ENCODE peak calls at places on chromosome 14, in five cellular contexts. One of them, this sample, is unnamed.

GRCh38 chr14:89720741-89721315 is 233.7 kb downstream of the EFCAB11 start:
- DNase-seq in hepatocyte: no peak
- DNase-seq in MM.1S: peak; percentile 65
- DNase-seq in cardiac fibroblast: no peak
- DNase-seq in OCI-LY7: peak; percentile 83
- DNase-seq in this sample: no peak

GRCh38 chr14:22532345-22533056 is 56.5 kb downstream of the DAD1 start:
- DNase-seq in hepatocyte: no peak
- DNase-seq in MM.1S: no peak
- DNase-seq in cardiac fibroblast: peak; percentile 49
- DNase-seq in OCI-LY7: no peak
- DNase-seq in this sample: no peak

GRCh38 chr14:92105845-92106094 is 612 bp downstream of the ATXN3 start:
- DNase-seq in hepatocyte: peak; percentile 43
- DNase-seq in MM.1S: no peak
- DNase-seq in cardiac fibroblast: peak; percentile 76
- DNase-seq in OCI-LY7: peak; percentile 43
- DNase-seq in this sample: peak; percentile 48

GRCh38 chr14:49249022-49249421 is 337.2 kb downstream of the RPS29 start:
- DNase-seq in hepatocyte: no peak
- DNase-seq in MM.1S: no peak
- DNase-seq in cardiac fibroblast: peak; percentile 7
- DNase-seq in OCI-LY7: no peak
- DNase-seq in this sample: peak; percentile 14

GRCh38 chr14:102933618-102934231 is 11.3 kb downstream of the AMN start:
- DNase-seq in hepatocyte: no peak
- DNase-seq in MM.1S: no peak
- DNase-seq in cardiac fibroblast: no peak
- DNase-seq in OCI-LY7: peak; percentile 39
- DNase-seq in this sample: no peak

GRCh38 chr14:52241102-52241793 is 26.2 kb upstream of the PTGDR start:
- DNase-seq in hepatocyte: no peak
- DNase-seq in MM.1S: no peak
- DNase-seq in cardiac fibroblast: peak; percentile 75
- DNase-seq in OCI-LY7: no peak
- DNase-seq in this sample: peak; percentile 35

GRCh38 chr14:36315159-36315853 is 5.1 kb downstream of the MBIP start:
- DNase-seq in hepatocyte: no peak
- DNase-seq in MM.1S: no peak
- DNase-seq in cardiac fibroblast: no peak
- DNase-seq in OCI-LY7: no peak
- DNase-seq in this sample: no peak

GRCh38 chr14:51185180-51185579 is 54.9 kb upstream of the TMX1 start:
- DNase-seq in hepatocyte: no peak
- DNase-seq in MM.1S: no peak
- DNase-seq in cardiac fibroblast: no peak
- DNase-seq in OCI-LY7: no peak
- DNase-seq in this sample: no peak

GRCh38 chr14:79822034-79822433 is 389.3 kb downstream of the DIO2 start:
- DNase-seq in hepatocyte: no peak
- DNase-seq in MM.1S: no peak
- DNase-seq in cardiac fibroblast: no peak
- DNase-seq in OCI-LY7: no peak
- DNase-seq in this sample: no peak

GRCh38 chr14:96297000-96297399 is 41.0 kb downstream of the BDKRB1 start:
- DNase-seq in hepatocyte: no peak
- DNase-seq in MM.1S: peak; percentile 12
- DNase-seq in cardiac fibroblast: peak; percentile 37
- DNase-seq in OCI-LY7: peak; percentile 54
- DNase-seq in this sample: peak; percentile 24

GRCh38 chr14:75442642-75443041 is 14.8 kb downstream of the JDP2 start:
- DNase-seq in hepatocyte: no peak
- DNase-seq in MM.1S: no peak
- DNase-seq in cardiac fibroblast: peak; percentile 58
- DNase-seq in OCI-LY7: no peak
- DNase-seq in this sample: peak; percentile 24

GRCh38 chr14:64760146-64760755 is 56.0 kb downstream of the PLEKHG3 start:
- DNase-seq in hepatocyte: peak; percentile 68
- DNase-seq in MM.1S: peak; percentile 21
- DNase-seq in cardiac fibroblast: peak; percentile 52
- DNase-seq in OCI-LY7: peak; percentile 48
- DNase-seq in this sample: peak; percentile 70

GRCh38 chr14:51922624-51923023 is 62.2 kb downstream of the GNG2 start:
- DNase-seq in hepatocyte: peak; percentile 31
- DNase-seq in MM.1S: no peak
- DNase-seq in cardiac fibroblast: peak; percentile 72
- DNase-seq in OCI-LY7: no peak
- DNase-seq in this sample: no peak

GRCh38 chr14:73780896-73781295 is 66.7 kb upstream of the PNMA1 start:
- DNase-seq in hepatocyte: no peak
- DNase-seq in MM.1S: no peak
- DNase-seq in cardiac fibroblast: no peak
- DNase-seq in OCI-LY7: no peak
- DNase-seq in this sample: no peak

GRCh38 chr14:80958258-80958657 is 2.8 kb downstream of the TSHR start:
- DNase-seq in hepatocyte: no peak
- DNase-seq in MM.1S: no peak
- DNase-seq in cardiac fibroblast: no peak
- DNase-seq in OCI-LY7: peak; percentile 48
- DNase-seq in this sample: no peak

GRCh38 chr14:80955434-80955939 is at the start of gene TSHR:
- DNase-seq in hepatocyte: no peak
- DNase-seq in MM.1S: no peak
- DNase-seq in cardiac fibroblast: peak; percentile 24
- DNase-seq in OCI-LY7: peak; percentile 69
- DNase-seq in this sample: no peak

GRCh38 chr14:80956922-80957321 is 1.5 kb downstream of the TSHR start:
- DNase-seq in hepatocyte: no peak
- DNase-seq in MM.1S: no peak
- DNase-seq in cardiac fibroblast: no peak
- DNase-seq in OCI-LY7: peak; percentile 43
- DNase-seq in this sample: no peak

GRCh38 chr14:80956105-80956504 is 684 bp downstream of the TSHR start:
- DNase-seq in hepatocyte: no peak
- DNase-seq in MM.1S: no peak
- DNase-seq in cardiac fibroblast: no peak
- DNase-seq in OCI-LY7: peak; percentile 24
- DNase-seq in this sample: no peak

GRCh38 chr14:80959448-80960006 is 4.1 kb downstream of the TSHR start:
- DNase-seq in hepatocyte: no peak
- DNase-seq in MM.1S: peak; percentile 93
- DNase-seq in cardiac fibroblast: no peak
- DNase-seq in OCI-LY7: peak; percentile 99
- DNase-seq in this sample: no peak
- H3K4me3 ChIP-seq in hepatocyte: no peak overlapping the region
- H3K4me3 ChIP-seq in MM.1S: peak overlapping the region; percentile 42
- H3K4me3 ChIP-seq in cardiac fibroblast: no peak overlapping the region
- H3K4me3 ChIP-seq in OCI-LY7: peak overlapping the region; percentile 68
- H3K4me3 ChIP-seq in this sample: no peak overlapping the region

GRCh38 chr14:88667555-88668273 is 104.9 kb downstream of the ZC3H14 start:
- DNase-seq in hepatocyte: peak; percentile 86
- DNase-seq in MM.1S: peak; percentile 52
- DNase-seq in cardiac fibroblast: peak; percentile 85
- DNase-seq in OCI-LY7: peak; percentile 85
- DNase-seq in this sample: peak; percentile 82
- TF ChIP-seq CTCF in hepatocyte: peak; percentile 89
- TF ChIP-seq CTCF in MM.1S: peak; percentile 56
- TF ChIP-seq CTCF in cardiac fibroblast: peak; percentile 89
- TF ChIP-seq CTCF in OCI-LY7: peak; percentile 93
- TF ChIP-seq CTCF in this sample: peak; percentile 96

GRCh38 chr14:69574266-69574953 is at the start of gene CCDC177:
- DNase-seq in hepatocyte: peak; percentile 82
- DNase-seq in MM.1S: peak; percentile 50
- DNase-seq in cardiac fibroblast: peak; percentile 61
- DNase-seq in OCI-LY7: peak; percentile 50
- DNase-seq in this sample: peak; percentile 76

GRCh38 chr14:69573205-69573840 is 1.3 kb downstream of the CCDC177 start:
- DNase-seq in hepatocyte: no peak
- DNase-seq in MM.1S: no peak
- DNase-seq in cardiac fibroblast: no peak
- DNase-seq in OCI-LY7: no peak
- DNase-seq in this sample: no peak

GRCh38 chr14:69574954-69575295 is 254 bp upstream of the CCDC177 start:
- DNase-seq in hepatocyte: no peak
- DNase-seq in MM.1S: no peak
- DNase-seq in cardiac fibroblast: no peak
- DNase-seq in OCI-LY7: no peak
- DNase-seq in this sample: no peak

GRCh38 chr14:69572634-69573135 is 2.0 kb downstream of the CCDC177 start:
- DNase-seq in hepatocyte: no peak
- DNase-seq in MM.1S: no peak
- DNase-seq in cardiac fibroblast: no peak
- DNase-seq in OCI-LY7: no peak
- DNase-seq in this sample: peak; percentile 8

GRCh38 chr14:69573841-69574265 is 818 bp downstream of the CCDC177 start:
- DNase-seq in hepatocyte: peak; percentile 20
- DNase-seq in MM.1S: no peak
- DNase-seq in cardiac fibroblast: no peak
- DNase-seq in OCI-LY7: no peak
- DNase-seq in this sample: no peak
- H3K4me3 ChIP-seq in hepatocyte: no peak overlapping the region
- H3K4me3 ChIP-seq in MM.1S: no peak overlapping the region
- H3K4me3 ChIP-seq in cardiac fibroblast: no peak overlapping the region
- H3K4me3 ChIP-seq in OCI-LY7: no peak overlapping the region
- H3K4me3 ChIP-seq in this sample: no peak overlapping the region

DNA sequence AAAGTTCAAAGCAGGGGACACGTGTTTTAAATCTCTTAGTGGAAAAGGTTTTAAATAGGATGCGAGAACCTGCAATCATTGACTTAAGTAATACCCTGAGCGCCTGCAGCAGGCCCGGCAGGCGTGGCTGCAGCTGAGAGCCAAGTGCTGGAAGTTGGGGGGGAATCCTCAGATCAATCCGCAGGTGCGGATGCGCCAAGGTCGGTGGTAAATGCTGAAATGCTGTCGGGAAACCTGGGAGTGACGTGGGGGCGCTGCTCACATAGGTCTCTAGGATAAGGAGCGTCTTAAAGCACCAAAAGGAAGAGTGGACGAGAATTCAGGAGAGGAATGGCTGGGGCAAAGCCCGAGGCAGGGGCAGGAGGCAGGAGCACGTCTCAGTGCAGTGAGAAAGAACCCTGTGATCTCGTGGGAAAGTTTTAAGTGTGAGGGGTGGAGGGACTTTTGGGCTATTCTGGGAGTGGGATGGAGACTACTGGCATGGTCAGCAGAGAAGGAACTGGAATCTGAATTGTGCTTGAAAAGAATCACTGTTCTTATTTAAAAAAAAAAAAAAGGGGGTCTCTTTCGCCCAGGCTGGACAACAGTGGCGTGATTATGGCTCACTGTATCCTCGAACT is 883 bp upstream of the CDCA4 start:
- DNase-seq in hepatocyte: peak; percentile 73
- DNase-seq in MM.1S: peak; percentile 16
- DNase-seq in cardiac fibroblast: peak; percentile 39
- DNase-seq in OCI-LY7: peak; percentile 64
- DNase-seq in this sample: peak; percentile 54
- TF ChIP-seq CTCF in hepatocyte: peak; percentile 35
- TF ChIP-seq CTCF in MM.1S: peak; percentile 24
- TF ChIP-seq CTCF in cardiac fibroblast: no peak
- TF ChIP-seq CTCF in OCI-LY7: peak; percentile 80
- TF ChIP-seq CTCF in this sample: peak; percentile 8

GRCh38 chr14:24861083-24861630 is 188.8 kb downstream of the STXBP6 start:
- DNase-seq in hepatocyte: peak; percentile 17
- DNase-seq in MM.1S: no peak
- DNase-seq in cardiac fibroblast: peak; percentile 46
- DNase-seq in OCI-LY7: no peak
- DNase-seq in this sample: peak; percentile 22
- H3K4me3 ChIP-seq in hepatocyte: no peak overlapping the region
- H3K4me3 ChIP-seq in MM.1S: no peak overlapping the region
- H3K4me3 ChIP-seq in cardiac fibroblast: no peak overlapping the region
- H3K4me3 ChIP-seq in OCI-LY7: no peak overlapping the region
- H3K4me3 ChIP-seq in this sample: no peak overlapping the region

DNA sequence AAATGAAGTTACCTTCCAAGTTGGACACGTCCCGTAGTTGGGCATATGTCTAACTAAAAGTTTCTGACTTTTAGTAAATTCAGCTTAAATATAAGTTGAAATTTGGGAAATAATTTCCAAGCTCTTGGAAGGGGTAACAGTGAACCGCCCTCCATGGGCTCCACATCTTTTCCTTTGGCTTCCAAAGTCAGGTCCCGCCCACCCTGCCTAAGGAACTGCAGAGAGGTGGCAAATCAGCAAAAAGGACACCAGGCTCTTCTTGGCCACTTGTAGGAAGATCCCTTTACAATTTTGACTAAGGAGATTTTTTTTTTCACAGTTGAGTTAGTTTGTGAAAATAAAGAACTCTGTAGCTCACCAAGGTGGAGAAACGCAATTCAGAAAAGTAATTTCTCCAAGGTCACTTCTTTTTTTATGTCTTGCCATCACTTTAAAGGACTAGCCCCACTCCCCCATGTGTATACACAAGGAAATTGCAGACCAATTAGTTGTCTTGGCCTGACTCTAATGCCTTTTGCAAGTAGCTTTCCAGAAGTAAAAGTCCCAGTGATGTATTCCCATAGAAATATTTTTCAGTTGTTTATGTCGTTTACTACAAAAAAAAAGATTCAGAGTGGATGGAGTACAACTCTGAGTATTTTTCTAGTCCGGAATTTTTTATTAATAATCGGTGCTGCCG is 181.2 kb downstream of the PELI2 start:
- DNase-seq in hepatocyte: no peak
- DNase-seq in MM.1S: no peak
- DNase-seq in cardiac fibroblast: no peak
- DNase-seq in OCI-LY7: no peak
- DNase-seq in this sample: no peak
- TF ChIP-seq CTCF in hepatocyte: no peak
- TF ChIP-seq CTCF in MM.1S: no peak
- TF ChIP-seq CTCF in cardiac fibroblast: no peak
- TF ChIP-seq CTCF in OCI-LY7: no peak
- TF ChIP-seq CTCF in this sample: no peak